ENCODE peak calls at places on chromosomes 12 and 14, in five cellular contexts. O, U, C, N and X are unnamed samples.

GRCh38 chr12:52992699-52993557 is 13.3 kb upstream of the EIF4B start:
- DNase-seq in O (no peak), U (peak; percentile 86), C (no peak), N (peak; percentile 77), X (no peak)

GRCh38 chr14:102192840-102193502 is 53.3 kb downstream of the WDR20 start:
- DNase-seq in O (no peak), U (no peak), C (no peak), N (no peak), X (no peak)

GRCh38 chr12:64665506-64665905 is 55.2 kb downstream of the RASSF3 start:
- DNase-seq in O (no peak), U (no peak), C (no peak), N (peak; percentile 62), X (no peak)

GRCh38 chr14:69318241-69318640 is 58.3 kb downstream of the GALNT16 start:
- DNase-seq in O (no peak), U (no peak), C (no peak), N (peak; percentile 34), X (no peak)

GRCh38 chr12:57755454-57756372 is 810 bp downstream of the MARCHF9 start:
- DNase-seq in O (peak; percentile 28), U (no peak), C (no peak), N (peak; percentile 76), X (no peak)

GRCh38 chr12:23729354-23729753 is 220.1 kb downstream of the SOX5 start:
- DNase-seq in O (no peak), U (no peak), C (no peak), N (no peak), X (no peak)

GRCh38 chr12:105401198-105401597 is 70.7 kb downstream of the C12orf75 start:
- DNase-seq in O (no peak), U (no peak), C (no peak), N (no peak), X (no peak)

GRCh38 chr14:64673329-64673728 is 30.9 kb upstream of the PLEKHG3 start:
- DNase-seq in O (no peak), U (no peak), C (no peak), N (no peak), X (no peak)

GRCh38 chr12:113555226-113555625 is 83.6 kb upstream of the LHX5 start:
- DNase-seq in O (no peak), U (no peak), C (no peak), N (no peak), X (no peak)

GRCh38 chr12:6899837-6900519 is 4.6 kb upstream of the LRRC23 start:
- DNase-seq in O (peak; percentile 58), U (no peak), C (no peak), N (peak; percentile 83), X (no peak)

GRCh38 chr14:76376001-76376404 is at the start of gene ESRRB:
- DNase-seq in O (no peak), U (peak; percentile 48), C (no peak), N (no peak), X (no peak)

GRCh38 chr12:113003631-113004030 is 25.3 kb downstream of the OAS2 start:
- DNase-seq in O (no peak), U (no peak), C (no peak), N (peak; percentile 21), X (no peak)

GRCh38 chr14:35296505-35296904 is 4.3 kb downstream of the PSMA6 start:
- DNase-seq in O (no peak), U (no peak), C (no peak), N (no peak), X (no peak)

GRCh38 chr12:77572371-77572770 is 258.3 kb upstream of the NAV3 start:
- DNase-seq in O (no peak), U (no peak), C (no peak), N (no peak), X (no peak)

GRCh38 chr12:67415473-67415872 is 146.3 kb downstream of the CAND1 start:
- DNase-seq in O (no peak), U (no peak), C (no peak), N (no peak), X (no peak)

GRCh38 chr14:59271734-59272133 is 83.3 kb downstream of the DAAM1 start:
- DNase-seq in O (no peak), U (no peak), C (no peak), N (no peak), X (no peak)

GRCh38 chr12:70553391-70553859 is 83.8 kb downstream of the PTPRB start:
- DNase-seq in O (no peak), U (no peak), C (no peak), N (no peak), X (no peak)

GRCh38 chr12:24496755-24497154 is 452.1 kb downstream of the BCAT1 start:
- DNase-seq in O (no peak), U (no peak), C (no peak), N (no peak), X (no peak)

GRCh38 chr12:116982721-116983502 is 72.2 kb downstream of the FBXW8 start:
- DNase-seq in O (no peak), U (no peak), C (no peak), N (no peak), X (no peak)

GRCh38 chr14:52067873-52068740 is 752 bp downstream of the NID2 start:
- DNase-seq in O (peak; percentile 44), U (peak; percentile 13), C (no peak), N (no peak), X (peak; percentile 60)

GRCh38 chr14:60311417-60311816 is 62.4 kb downstream of the PPM1A start:
- DNase-seq in O (no peak), U (no peak), C (no peak), N (no peak), X (no peak)

GRCh38 chr12:44015333-44015941 is 179.6 kb downstream of the TMEM117 start:
- DNase-seq in O (no peak), U (peak; percentile 11), C (no peak), N (no peak), X (no peak)

GRCh38 chr12:53645191-53645590 is 19.0 kb upstream of the ATF7 start:
- DNase-seq in O (no peak), U (no peak), C (no peak), N (no peak), X (no peak)

GRCh38 chr12:122144885-122145284 is 29.1 kb downstream of the IL31 start:
- DNase-seq in O (no peak), U (no peak), C (no peak), N (no peak), X (no peak)

GRCh38 chr14:93982684-93983007 is 6.3 kb upstream of the ASB2 start:
- DNase-seq in O (no peak), U (no peak), C (no peak), N (no peak), X (no peak)

GRCh38 chr12:77973579-77973978 is 142.9 kb downstream of the NAV3 start:
- DNase-seq in O (no peak), U (no peak), C (no peak), N (no peak), X (no peak)

GRCh38 chr12:19959353-19959752 is 409.0 kb upstream of the PDE3A start:
- DNase-seq in O (no peak), U (no peak), C (no peak), N (no peak), X (no peak)

GRCh38 chr12:65764325-65764724 is 60.0 kb upstream of the HMGA2 start:
- DNase-seq in O (no peak), U (no peak), C (no peak), N (no peak), X (no peak)

GRCh38 chr12:65775720-65776119 is 48.6 kb upstream of the HMGA2 start:
- DNase-seq in O (no peak), U (no peak), C (no peak), N (no peak), X (no peak)

GRCh38 chr12:65765436-65765813 is 58.9 kb upstream of the HMGA2 start:
- DNase-seq in O (no peak), U (no peak), C (no peak), N (no peak), X (no peak)

GRCh38 chr12:65769880-65770279 is 54.4 kb upstream of the HMGA2 start:
- DNase-seq in O (no peak), U (no peak), C (no peak), N (no peak), X (no peak)
- TF ChIP-seq CTCF in O (no peak), U (no peak), C (no peak), N (no peak), X (no peak)

GRCh38 chr14:73027984-73028383 is 1.1 kb upstream of the ZFYVE1 start:
- DNase-seq in O (no peak), U (no peak), C (no peak), N (no peak), X (no peak)

GRCh38 chr14:73025544-73025943 is 1.4 kb downstream of the ZFYVE1 start:
- DNase-seq in O (no peak), U (no peak), C (no peak), N (peak; percentile 22), X (no peak)

GRCh38 chr14:73026243-73026844 is 562 bp downstream of the ZFYVE1 start:
- DNase-seq in O (no peak), U (no peak), C (no peak), N (peak; percentile 18), X (no peak)

GRCh38 chr14:73026845-73027542 is at the start of gene ZFYVE1:
- DNase-seq in O (peak; percentile 97), U (peak; percentile 98), C (peak; percentile 79), N (peak; percentile 98), X (peak; percentile 86)

DNA sequence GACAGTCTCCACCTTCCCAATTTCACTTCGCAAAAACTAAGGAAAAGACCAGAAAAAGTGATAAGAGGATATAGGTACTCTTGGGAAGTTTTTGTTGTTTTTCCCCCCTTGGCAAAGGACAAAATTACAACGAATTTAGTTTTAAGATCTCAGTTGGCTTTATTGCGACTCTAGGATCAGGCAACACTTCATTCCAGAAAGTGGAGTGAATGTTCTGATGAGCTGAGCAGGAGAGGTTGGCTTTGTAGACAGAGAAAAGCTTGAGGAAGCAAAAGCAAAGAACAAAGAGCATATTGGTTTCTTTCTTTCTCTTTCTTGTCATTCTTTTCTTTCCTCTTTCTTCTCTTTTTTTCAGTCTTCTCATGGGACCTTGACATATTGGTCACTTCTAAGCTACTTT is 640 bp upstream of the ZFYVE1 start:
- DNase-seq in O (no peak), U (no peak), C (no peak), N (no peak), X (no peak)
- TF ChIP-seq CTCF in O (no peak), U (no peak), C (no peak), N (no peak), X (no peak)

DNA sequence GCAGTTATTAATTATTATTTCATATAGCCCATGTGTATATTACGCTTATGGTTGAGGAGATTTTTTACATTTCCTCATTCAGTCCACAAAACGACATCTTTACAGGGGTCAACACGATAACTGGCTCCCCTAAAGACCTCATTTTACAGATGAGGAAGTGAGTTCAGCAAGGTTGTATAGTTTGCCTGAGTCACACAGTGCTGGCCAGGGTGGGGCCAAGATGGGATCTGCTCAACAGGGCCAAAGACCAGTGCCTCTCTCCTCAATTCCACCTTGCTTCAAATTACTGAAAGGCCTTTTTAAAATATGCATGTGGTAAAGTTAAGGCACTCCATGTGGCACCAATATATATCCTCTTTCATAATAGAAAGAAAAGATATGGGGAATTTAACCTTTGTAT is 13.1 kb downstream of the GRIN2B start:
- DNase-seq in O (no peak), U (no peak), C (no peak), N (no peak), X (no peak)
- TF ChIP-seq CTCF in O (no peak), U (no peak), C (no peak), N (no peak), X (no peak)

DNA sequence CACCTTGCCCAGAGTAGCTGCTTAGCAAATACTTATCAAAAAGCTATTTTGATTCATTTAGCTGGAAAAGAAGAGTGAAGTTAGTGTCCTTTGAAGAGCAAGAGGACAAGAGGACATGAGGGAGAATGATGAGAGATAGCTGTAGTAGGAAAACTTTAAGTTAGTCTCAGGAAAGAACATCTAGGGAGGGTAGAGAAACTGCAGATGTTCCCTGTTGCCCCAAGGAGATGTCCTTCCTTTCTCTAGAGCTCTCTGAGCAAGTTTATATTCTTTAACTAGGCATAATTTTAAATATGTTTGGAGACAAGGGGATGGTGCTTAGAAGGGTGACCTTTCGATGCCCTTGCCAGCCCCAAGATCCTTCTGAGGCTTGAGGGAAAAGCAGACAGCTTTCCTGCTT is 529.1 kb upstream of the TBX3 start:
- DNase-seq in O (no peak), U (no peak), C (no peak), N (no peak), X (no peak)
- TF ChIP-seq CTCF in O (no peak), U (no peak), C (no peak), N (no peak), X (no peak)